ENCODE peak calls at places on chromosome 18, in six cellular contexts. E is prostate gland, G is IMR-90, I is uterus, N is ovary, C is sigmoid colon. Z is an unnamed sample.

GRCh38 chr18:49960376-49960775 is 147.0 kb upstream of the ACAA2 start:
- DNase-seq in E (no peak), G (no peak), I (no peak), N (no peak), C (no peak), Z (no peak)

GRCh38 chr18:73920033-73920432 is 227.6 kb downstream of the FBXO15 start:
- DNase-seq in E (no peak), G (no peak), I (no peak), N (no peak), C (no peak), Z (no peak)

GRCh38 chr18:28690100-28690499 is 513.2 kb upstream of the CDH2 start:
- DNase-seq in E (no peak), G (no peak), I (no peak), N (no peak), C (no peak), Z (no peak)

GRCh38 chr18:50192903-50193795 is 1.8 kb downstream of the MYO5B start:
- DNase-seq in E (no peak), G (no peak), I (no peak), N (no peak), C (no peak), Z (no peak)

GRCh38 chr18:57519668-57520424 is 66.7 kb downstream of the FECH start:
- DNase-seq in E (no peak), G (no peak), I (no peak), N (no peak), C (no peak), Z (peak)

GRCh38 chr18:54284967-54285785 is 15.9 kb downstream of the POLI start:
- DNase-seq in E (no peak), G (peak), I (no peak), N (no peak), C (no peak), Z (no peak)

GRCh38 chr18:76518543-76519155 is 23.6 kb upstream of the ZNF516 start:
- DNase-seq in E (no peak), G (peak), I (peak), N (peak), C (no peak), Z (no peak)

GRCh38 chr18:66211693-66212195 is 392.1 kb downstream of the CDH19 start:
- DNase-seq in E (no peak), G (no peak), I (no peak), N (no peak), C (no peak), Z (no peak)

GRCh38 chr18:51278045-51278649 is 80.7 kb upstream of the MEX3C start:
- DNase-seq in E (no peak), G (no peak), I (no peak), N (no peak), C (no peak), Z (no peak)

GRCh38 chr18:35282353-35282752 is 7.7 kb downstream of the ZSCAN30 start:
- DNase-seq in E (no peak), G (peak), I (no peak), N (no peak), C (no peak), Z (no peak)

DNA sequence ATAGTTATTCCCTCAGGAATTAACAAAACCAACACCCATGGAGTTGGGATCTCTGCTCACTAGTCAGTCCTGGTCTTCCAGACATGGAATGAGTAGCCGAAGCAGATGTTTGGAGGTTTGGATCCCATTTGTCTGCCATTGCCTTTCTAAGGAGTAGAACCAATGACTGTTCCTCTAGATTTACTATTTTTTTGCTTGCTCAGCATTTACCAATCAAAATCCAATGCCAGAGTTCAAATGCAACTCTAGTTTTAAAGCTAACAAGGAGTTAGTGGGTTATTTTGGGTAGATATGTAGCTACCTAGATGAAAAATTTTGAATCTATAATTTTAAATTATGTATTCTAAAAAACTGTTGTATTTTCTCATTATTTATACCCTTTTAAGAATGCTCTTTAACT is 62.6 kb downstream of the MALT1 start:
- DNase-seq in E (no peak), G (no peak), I (no peak), N (no peak), C (no peak), Z (no peak)
- TF ChIP-seq POLR2A in E (no peak), G (no peak), I (no peak), N (no peak), C (no peak), Z (no peak)

DNA sequence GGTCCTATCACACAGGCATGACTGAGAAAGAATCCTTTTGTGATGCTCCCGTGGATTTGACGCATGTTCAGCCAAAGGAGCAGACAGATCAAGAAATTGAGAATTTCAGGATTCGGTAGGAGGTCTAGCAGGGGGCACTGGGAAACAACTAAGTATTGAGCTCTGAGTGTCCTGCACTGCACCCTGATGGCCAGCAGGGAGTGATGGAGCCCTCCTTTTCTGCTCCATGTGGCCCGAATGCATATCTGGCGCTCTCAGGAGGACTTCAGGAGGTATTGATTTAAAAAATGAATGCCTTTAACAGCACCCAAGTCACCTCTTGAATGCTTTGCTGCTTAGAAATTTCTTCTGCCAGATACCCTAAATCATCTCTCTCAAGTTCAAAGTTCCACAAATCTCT is 58.0 kb downstream of the ZNF519 start:
- DNase-seq in E (no peak), G (no peak), I (no peak), N (no peak), C (no peak), Z (no peak)
- TF ChIP-seq CTCF in E (no peak), G (peak), I (no peak), N (no peak), C (no peak), Z (no peak)

GRCh38 chr18:44028109-44028508 is 652.6 kb upstream of the SETBP1 start:
- DNase-seq in E (no peak), G (no peak), I (no peak), N (no peak), C (no peak), Z (no peak)
- TF ChIP-seq POLR2A in E (no peak), G (no peak), I (no peak), N (no peak), C (no peak), Z (no peak)

GRCh38 chr18:22355598-22355997 is 62.1 kb downstream of the CTAGE1 start:
- DNase-seq in E (no peak), G (no peak), I (no peak), N (peak), C (no peak), Z (no peak)
- TF ChIP-seq CTCF in E (no peak), G (no peak), I (no peak), N (no peak), C (no peak), Z (no peak)

GRCh38 chr18:9926223-9926894 is 12.5 kb downstream of the VAPA start:
- DNase-seq in E (no peak), G (no peak), I (no peak), N (no peak), C (no peak), Z (no peak)
- TF ChIP-seq POLR2A in E (no peak), G (no peak), I (no peak), N (no peak), C (no peak), Z (no peak)

GRCh38 chr18:55910328-55910727 is 322.3 kb upstream of the TCF4 start:
- DNase-seq in E (no peak), G (peak), I (no peak), N (no peak), C (no peak), Z (no peak)

GRCh38 chr18:55907352-55908045 is 319.5 kb upstream of the TCF4 start:
- DNase-seq in E (no peak), G (peak), I (peak), N (no peak), C (no peak), Z (no peak)

GRCh38 chr18:55906533-55906932 is 318.5 kb upstream of the TCF4 start:
- DNase-seq in E (no peak), G (no peak), I (no peak), N (no peak), C (no peak), Z (no peak)

GRCh38 chr18:55912071-55912470 is 324.1 kb upstream of the TCF4 start:
- DNase-seq in E (no peak), G (no peak), I (no peak), N (no peak), C (no peak), Z (no peak)

DNA sequence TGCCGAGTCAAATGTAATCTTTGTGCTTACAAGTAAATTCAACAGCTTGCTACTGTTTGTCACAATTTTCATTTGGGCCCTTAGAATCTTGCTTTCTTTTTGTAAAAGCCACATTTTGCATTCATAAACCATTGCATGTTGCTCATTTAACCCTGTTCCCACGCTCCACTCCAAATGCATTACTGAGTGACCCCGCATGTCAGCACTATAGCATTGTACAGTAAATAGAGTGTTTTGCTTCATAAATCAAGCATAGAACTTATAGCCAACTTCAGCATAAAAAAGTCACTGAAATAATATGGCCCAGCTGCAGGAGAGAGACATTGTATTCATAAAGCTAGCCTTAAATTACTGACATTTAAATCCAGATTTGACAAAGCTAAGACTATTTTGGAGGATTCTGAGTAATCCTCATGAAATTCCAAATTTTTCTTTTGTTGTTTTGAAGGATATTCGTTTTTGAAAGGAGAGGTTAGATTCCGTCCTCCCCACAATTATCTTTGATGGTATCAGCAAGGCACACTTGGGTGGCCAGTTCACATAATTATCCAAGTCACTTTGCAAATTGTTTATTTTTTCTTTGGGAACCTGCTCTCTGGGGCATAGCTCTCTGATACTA is 320.9 kb upstream of the TCF4 start:
- DNase-seq in E (no peak), G (peak), I (no peak), N (no peak), C (no peak), Z (no peak)
- TF ChIP-seq CTCF in E (no peak), G (no peak), I (no peak), N (no peak), C (no peak), Z (no peak)

DNA sequence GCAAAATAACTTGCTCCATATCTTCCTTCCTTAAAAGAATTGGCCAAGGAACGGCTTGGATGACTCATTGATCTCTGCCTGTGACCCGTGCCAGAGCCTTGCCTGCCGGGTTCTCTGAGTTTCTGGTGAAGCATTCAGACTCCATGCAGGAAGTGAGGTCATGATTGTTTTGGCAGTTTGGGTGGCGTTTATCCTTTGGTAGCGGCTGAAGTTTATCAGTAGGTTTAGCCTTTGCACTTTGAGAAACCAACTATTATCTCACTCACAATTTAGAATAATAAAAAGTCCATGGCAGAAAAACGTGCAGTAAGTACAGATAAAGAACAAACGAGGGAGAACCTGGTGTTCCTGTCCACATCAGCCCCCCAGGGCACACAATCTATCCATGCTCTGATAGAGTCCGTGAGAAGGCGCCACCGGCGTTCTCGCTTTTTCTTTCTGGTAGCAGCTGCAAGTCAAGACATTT is 15.0 kb upstream of the CTAGE1 start:
- DNase-seq in E (no peak), G (peak), I (peak), N (peak), C (peak), Z (peak)
- TF ChIP-seq POLR2A in E (no peak), G (no peak), I (no peak), N (no peak), C (no peak), Z (no peak)